ENCODE peak calls at places on chromosomes 13 and 19, in four cellular contexts. One of them, this sample, is unnamed.

GRCh38 chr19:18697680-18698079 is 14.2 kb downstream of the CRTC1 start:
- DNase-seq in HuH-7: no peak
- DNase-seq in stimulated activated CD4-positive, alpha-beta T cell treated with anti-CD3 and anti-CD28 coated beads, Interleukin-4, amount 100 ng/mL, for 24 hours: no peak
- DNase-seq in anterior cingulate cortex: no peak
- DNase-seq in this sample: no peak

GRCh38 chr13:39784347-39784746 is 128.9 kb downstream of the COG6 start:
- DNase-seq in stimulated activated CD4-positive, alpha-beta T cell treated with anti-CD3 and anti-CD28 coated beads, Interleukin-4, amount 100 ng/mL, for 24 hours: no peak
- DNase-seq in HuH-7: no peak
- DNase-seq in anterior cingulate cortex: no peak
- DNase-seq in this sample: no peak

GRCh38 chr13:76503756-76504155 is 382.4 kb downstream of the KCTD12 start:
- DNase-seq in anterior cingulate cortex: no peak
- DNase-seq in HuH-7: no peak
- DNase-seq in stimulated activated CD4-positive, alpha-beta T cell treated with anti-CD3 and anti-CD28 coated beads, Interleukin-4, amount 100 ng/mL, for 24 hours: no peak
- DNase-seq in this sample: no peak

GRCh38 chr13:98252931-98253470 is 75.9 kb upstream of the RNF113B start:
- DNase-seq in HuH-7: no peak
- DNase-seq in stimulated activated CD4-positive, alpha-beta T cell treated with anti-CD3 and anti-CD28 coated beads, Interleukin-4, amount 100 ng/mL, for 24 hours: no peak
- DNase-seq in anterior cingulate cortex: no peak
- DNase-seq in this sample: no peak

GRCh38 chr13:66940113-66940512 is 290.0 kb downstream of the PCDH9 start:
- DNase-seq in HuH-7: no peak
- DNase-seq in anterior cingulate cortex: no peak
- DNase-seq in stimulated activated CD4-positive, alpha-beta T cell treated with anti-CD3 and anti-CD28 coated beads, Interleukin-4, amount 100 ng/mL, for 24 hours: no peak
- DNase-seq in this sample: no peak

GRCh38 chr13:107289540-107289939 is 721.6 kb upstream of the ARGLU1 start:
- DNase-seq in HuH-7: no peak
- DNase-seq in anterior cingulate cortex: no peak
- DNase-seq in stimulated activated CD4-positive, alpha-beta T cell treated with anti-CD3 and anti-CD28 coated beads, Interleukin-4, amount 100 ng/mL, for 24 hours: no peak
- DNase-seq in this sample: no peak

GRCh38 chr13:83211301-83211700 is 671.0 kb downstream of the SLITRK1 start:
- DNase-seq in anterior cingulate cortex: no peak
- DNase-seq in HuH-7: no peak
- DNase-seq in stimulated activated CD4-positive, alpha-beta T cell treated with anti-CD3 and anti-CD28 coated beads, Interleukin-4, amount 100 ng/mL, for 24 hours: no peak
- DNase-seq in this sample: no peak

GRCh38 chr19:55654323-55654832 is 457 bp upstream of the U2AF2 start:
- DNase-seq in anterior cingulate cortex: peak
- DNase-seq in stimulated activated CD4-positive, alpha-beta T cell treated with anti-CD3 and anti-CD28 coated beads, Interleukin-4, amount 100 ng/mL, for 24 hours: peak
- DNase-seq in HuH-7: peak
- DNase-seq in this sample: peak

GRCh38 chr19:50361290-50362029 is 4.0 kb downstream of the NAPSA start:
- DNase-seq in anterior cingulate cortex: no peak
- DNase-seq in HuH-7: no peak
- DNase-seq in stimulated activated CD4-positive, alpha-beta T cell treated with anti-CD3 and anti-CD28 coated beads, Interleukin-4, amount 100 ng/mL, for 24 hours: no peak
- DNase-seq in this sample: no peak

GRCh38 chr13:95535243-95535642 is 17.3 kb upstream of the CLDN10 start:
- DNase-seq in HuH-7: no peak
- DNase-seq in stimulated activated CD4-positive, alpha-beta T cell treated with anti-CD3 and anti-CD28 coated beads, Interleukin-4, amount 100 ng/mL, for 24 hours: peak
- DNase-seq in anterior cingulate cortex: no peak
- DNase-seq in this sample: no peak

GRCh38 chr19:18437481-18438330 is at the start of gene ISYNA1:
- DNase-seq in stimulated activated CD4-positive, alpha-beta T cell treated with anti-CD3 and anti-CD28 coated beads, Interleukin-4, amount 100 ng/mL, for 24 hours: peak
- DNase-seq in anterior cingulate cortex: no peak
- DNase-seq in HuH-7: no peak
- DNase-seq in this sample: no peak

GRCh38 chr13:39777527-39778061 is 122.1 kb downstream of the COG6 start:
- DNase-seq in stimulated activated CD4-positive, alpha-beta T cell treated with anti-CD3 and anti-CD28 coated beads, Interleukin-4, amount 100 ng/mL, for 24 hours: peak
- DNase-seq in anterior cingulate cortex: no peak
- DNase-seq in HuH-7: no peak
- DNase-seq in this sample: no peak

GRCh38 chr13:99589575-99589974 is 88.3 kb downstream of the TM9SF2 start:
- DNase-seq in anterior cingulate cortex: no peak
- DNase-seq in HuH-7: no peak
- DNase-seq in stimulated activated CD4-positive, alpha-beta T cell treated with anti-CD3 and anti-CD28 coated beads, Interleukin-4, amount 100 ng/mL, for 24 hours: no peak
- DNase-seq in this sample: no peak

GRCh38 chr19:11550265-11550664 is 8.8 kb downstream of the ELOF1 start:
- DNase-seq in stimulated activated CD4-positive, alpha-beta T cell treated with anti-CD3 and anti-CD28 coated beads, Interleukin-4, amount 100 ng/mL, for 24 hours: no peak
- DNase-seq in anterior cingulate cortex: no peak
- DNase-seq in HuH-7: no peak
- DNase-seq in this sample: no peak

GRCh38 chr19:16447015-16447384 is 24.8 kb downstream of the EPS15L1 start:
- DNase-seq in stimulated activated CD4-positive, alpha-beta T cell treated with anti-CD3 and anti-CD28 coated beads, Interleukin-4, amount 100 ng/mL, for 24 hours: peak
- DNase-seq in HuH-7: peak
- DNase-seq in anterior cingulate cortex: no peak
- DNase-seq in this sample: no peak

GRCh38 chr13:47933688-47934011 is 67.4 kb downstream of the SUCLA2 start:
- DNase-seq in HuH-7: no peak
- DNase-seq in stimulated activated CD4-positive, alpha-beta T cell treated with anti-CD3 and anti-CD28 coated beads, Interleukin-4, amount 100 ng/mL, for 24 hours: no peak
- DNase-seq in anterior cingulate cortex: no peak
- DNase-seq in this sample: peak

GRCh38 chr13:30840515-30840914 is 65.6 kb upstream of the MEDAG start:
- DNase-seq in anterior cingulate cortex: no peak
- DNase-seq in HuH-7: no peak
- DNase-seq in stimulated activated CD4-positive, alpha-beta T cell treated with anti-CD3 and anti-CD28 coated beads, Interleukin-4, amount 100 ng/mL, for 24 hours: no peak
- DNase-seq in this sample: no peak

GRCh38 chr13:85137516-85137915 is 661.7 kb downstream of the SLITRK6 start:
- DNase-seq in stimulated activated CD4-positive, alpha-beta T cell treated with anti-CD3 and anti-CD28 coated beads, Interleukin-4, amount 100 ng/mL, for 24 hours: no peak
- DNase-seq in anterior cingulate cortex: no peak
- DNase-seq in HuH-7: no peak
- DNase-seq in this sample: no peak

GRCh38 chr19:1503089-1503924 is 9.5 kb downstream of the ADAMTSL5 start:
- DNase-seq in anterior cingulate cortex: peak
- DNase-seq in HuH-7: peak
- DNase-seq in stimulated activated CD4-positive, alpha-beta T cell treated with anti-CD3 and anti-CD28 coated beads, Interleukin-4, amount 100 ng/mL, for 24 hours: peak
- DNase-seq in this sample: peak

GRCh38 chr19:54209748-54210494 is 9.3 kb downstream of the RPS9 start:
- DNase-seq in HuH-7: peak
- DNase-seq in stimulated activated CD4-positive, alpha-beta T cell treated with anti-CD3 and anti-CD28 coated beads, Interleukin-4, amount 100 ng/mL, for 24 hours: no peak
- DNase-seq in anterior cingulate cortex: peak
- DNase-seq in this sample: peak

GRCh38 chr19:58476498-58477015 is 405 bp downstream of the ZNF446 start:
- DNase-seq in HuH-7: no peak
- DNase-seq in stimulated activated CD4-positive, alpha-beta T cell treated with anti-CD3 and anti-CD28 coated beads, Interleukin-4, amount 100 ng/mL, for 24 hours: no peak
- DNase-seq in anterior cingulate cortex: no peak
- DNase-seq in this sample: peak

GRCh38 chr19:1248454-1249297 is at the start of gene MIDN:
- DNase-seq in HuH-7: no peak
- DNase-seq in anterior cingulate cortex: peak
- DNase-seq in stimulated activated CD4-positive, alpha-beta T cell treated with anti-CD3 and anti-CD28 coated beads, Interleukin-4, amount 100 ng/mL, for 24 hours: peak
- DNase-seq in this sample: no peak